ENCODE peak calls at places on chromosomes 3 and 15, in ten cellular contexts. J, Q, I, P, H, W, C, A, Z and R are unnamed samples.

GRCh38 chr3:152376351-152377183 is 107.8 kb downstream of the MBNL1 start:
- DNase-seq in I (no peak), C (no peak), J (no peak), A (no peak), H (no peak), Q (no peak), W (no peak), P (no peak), Z (no peak), R (no peak)

GRCh38 chr3:4754180-4755086 is 224.8 kb upstream of the BHLHE40 start:
- DNase-seq in A (no peak), P (peak), W (no peak), Q (no peak), H (no peak), Z (no peak), I (no peak), C (no peak), J (no peak), R (no peak)

GRCh38 chr3:105365171-105365535 is 1.6 kb upstream of the ALCAM start:
- DNase-seq in Q (no peak), I (no peak), J (no peak), W (no peak), P (no peak), C (no peak), H (no peak), Z (no peak), A (peak), R (no peak)

GRCh38 chr3:114659109-114660081 is 365.6 kb downstream of the TIGIT start:
- DNase-seq in I (no peak), A (no peak), J (no peak), C (peak), Q (no peak), P (no peak), H (no peak), Z (no peak), W (no peak), R (no peak)

GRCh38 chr3:54642147-54642546 is 285.7 kb downstream of the LRTM1 start:
- DNase-seq in Z (no peak), I (no peak), P (no peak), W (no peak), Q (no peak), A (no peak), H (no peak), C (no peak), J (no peak), R (no peak)

GRCh38 chr15:50304856-50305255 is 39.3 kb upstream of the HDC start:
- DNase-seq in C (no peak), Q (no peak), H (no peak), W (no peak), I (no peak), A (no peak), J (no peak), P (no peak), Z (no peak), R (no peak)

GRCh38 chr15:41852736-41853135 is 14.1 kb downstream of the PLA2G4B start:
- DNase-seq in P (no peak), W (no peak), J (no peak), Z (no peak), H (no peak), Q (no peak), C (no peak), I (no peak), A (no peak), R (no peak)

GRCh38 chr15:85500729-85501128 is 120.3 kb downstream of the AKAP13 start:
- DNase-seq in Q (no peak), A (peak), W (no peak), Z (peak), P (no peak), J (no peak), C (no peak), H (no peak), I (peak), R (no peak)

GRCh38 chr15:67147410-67147949 is 82.1 kb downstream of the SMAD3 start:
- DNase-seq in J (no peak), Z (no peak), W (no peak), A (no peak), Q (no peak), I (no peak), P (no peak), C (no peak), H (no peak), R (no peak)

GRCh38 chr3:155185623-155186022 is 105.5 kb downstream of the MME start:
- DNase-seq in Q (no peak), A (no peak), I (no peak), C (no peak), H (peak), J (peak), W (no peak), Z (no peak), P (no peak), R (peak)

GRCh38 chr15:22236469-22236868 is 156.1 kb downstream of the OR4M2 start:
- DNase-seq in W (no peak), J (no peak), P (no peak), C (no peak), H (no peak), I (no peak), Q (no peak), Z (no peak), A (no peak), R (no peak)

GRCh38 chr15:76431936-76432335 is 95.4 kb downstream of the ISL2 start:
- DNase-seq in A (no peak), J (peak), H (no peak), P (no peak), Z (no peak), W (no peak), Q (no peak), C (no peak), I (peak), R (no peak)

GRCh38 chr3:166900866-166901577 is 479.1 kb downstream of the ZBBX start:
- DNase-seq in J (no peak), I (no peak), C (no peak), W (no peak), H (no peak), Z (no peak), P (no peak), A (peak), Q (no peak), R (no peak)

GRCh38 chr3:44400771-44401170 is 62.2 kb downstream of the TCAIM start:
- DNase-seq in C (no peak), A (no peak), I (peak), J (no peak), W (no peak), H (no peak), Q (no peak), Z (no peak), P (no peak), R (no peak)